ENCODE peak calls at places on chromosomes 16 and 17, in five cellular contexts. O, C, M, R and I are unnamed samples.

GRCh38 chr16:53558665-53559064 is 55.7 kb upstream of the AKTIP start:
- ATAC-seq in O (no peak), C (no peak), M (peak), R (no peak), I (no peak)

GRCh38 chr16:80327740-80328139 is 213.1 kb upstream of the DYNLRB2 start:
- ATAC-seq in O (no peak), C (no peak), M (no peak), R (no peak), I (no peak)

GRCh38 chr16:53465606-53466290 is 31.5 kb downstream of the RBL2 start:
- ATAC-seq in O (no peak), C (no peak), M (no peak), R (no peak), I (no peak)

GRCh38 chr16:68229431-68230175 is 6.3 kb downstream of the ESRP2 start:
- ATAC-seq in O (no peak), C (peak), M (peak), R (no peak), I (peak)

GRCh38 chr17:69150333-69150732 is 8.6 kb upstream of the ABCA6 start:
- ATAC-seq in O (no peak), C (no peak), M (no peak), R (no peak), I (no peak)

GRCh38 chr17:419073-419735 is 66.6 kb upstream of the RPH3AL start:
- ATAC-seq in O (no peak), C (no peak), M (no peak), R (peak), I (no peak)

GRCh38 chr16:62256406-62256805 is 220.2 kb upstream of the CDH8 start:
- ATAC-seq in O (no peak), C (no peak), M (no peak), R (no peak), I (no peak)

GRCh38 chr16:85935957-85936760 is 37.2 kb downstream of the IRF8 start:
- ATAC-seq in O (peak), C (peak), M (no peak), R (peak), I (no peak)

GRCh38 chr16:50668368-50669008 is 12.6 kb downstream of the SNX20 start:
- ATAC-seq in O (no peak), C (no peak), M (no peak), R (no peak), I (no peak)

GRCh38 chr16:77585852-77586251 is 136.5 kb upstream of the NUDT7 start:
- ATAC-seq in O (no peak), C (no peak), M (no peak), R (no peak), I (peak)

GRCh38 chr16:86566601-86566965 is at the start of gene FOXC2:
- ATAC-seq in O (peak), C (no peak), M (peak), R (no peak), I (peak)

GRCh38 chr16:11213799-11214198 is 42.2 kb downstream of the SOCS1 start:
- ATAC-seq in O (no peak), C (no peak), M (no peak), R (no peak), I (no peak)

GRCh38 chr17:77829871-77830799 is 128.4 kb upstream of the TNRC6C start:
- ATAC-seq in O (no peak), C (no peak), M (peak), R (no peak), I (peak)

GRCh38 chr17:77822302-77823030 is 136.0 kb upstream of the TNRC6C start:
- ATAC-seq in O (no peak), C (no peak), M (peak), R (no peak), I (peak)